ENCODE peak calls at places on chromosomes 16 and 17, in four cellular contexts. One of them, this sample, is unnamed.

GRCh38 chr16:62963846-62964245 is 927.6 kb upstream of the CDH8 start:
- DNase-seq in activated CD4-positive, CD25-positive, alpha-beta regulatory T cell: no peak
- DNase-seq in stimulated activated CD4-positive, alpha-beta T cell treated with anti-CD3 and anti-CD28 coated beads, Interleukin-4, amount 100 ng/mL, for 24 hours: no peak
- DNase-seq in cardiac fibroblast: no peak
- DNase-seq in this sample: no peak

GRCh38 chr17:21372256-21372954 is 3.8 kb upstream of the KCNJ12 start:
- DNase-seq in activated CD4-positive, CD25-positive, alpha-beta regulatory T cell: no peak
- DNase-seq in stimulated activated CD4-positive, alpha-beta T cell treated with anti-CD3 and anti-CD28 coated beads, Interleukin-4, amount 100 ng/mL, for 24 hours: no peak
- DNase-seq in cardiac fibroblast: no peak
- DNase-seq in this sample: no peak

GRCh38 chr17:40349477-40350409 is 14.8 kb downstream of the GJD3 start:
- DNase-seq in activated CD4-positive, CD25-positive, alpha-beta regulatory T cell: no peak
- DNase-seq in cardiac fibroblast: peak
- DNase-seq in stimulated activated CD4-positive, alpha-beta T cell treated with anti-CD3 and anti-CD28 coated beads, Interleukin-4, amount 100 ng/mL, for 24 hours: no peak
- DNase-seq in this sample: no peak

GRCh38 chr16:10410469-10410868 is 24.6 kb downstream of the ATF7IP2 start:
- DNase-seq in cardiac fibroblast: no peak
- DNase-seq in stimulated activated CD4-positive, alpha-beta T cell treated with anti-CD3 and anti-CD28 coated beads, Interleukin-4, amount 100 ng/mL, for 24 hours: no peak
- DNase-seq in activated CD4-positive, CD25-positive, alpha-beta regulatory T cell: no peak
- DNase-seq in this sample: no peak

GRCh38 chr16:11078812-11079459 is 134.6 kb downstream of the CLEC16A start:
- DNase-seq in stimulated activated CD4-positive, alpha-beta T cell treated with anti-CD3 and anti-CD28 coated beads, Interleukin-4, amount 100 ng/mL, for 24 hours: no peak
- DNase-seq in activated CD4-positive, CD25-positive, alpha-beta regulatory T cell: no peak
- DNase-seq in cardiac fibroblast: peak
- DNase-seq in this sample: peak

GRCh38 chr16:89052191-89052787 is 41.4 kb upstream of the ACSF3 start:
- DNase-seq in stimulated activated CD4-positive, alpha-beta T cell treated with anti-CD3 and anti-CD28 coated beads, Interleukin-4, amount 100 ng/mL, for 24 hours: no peak
- DNase-seq in activated CD4-positive, CD25-positive, alpha-beta regulatory T cell: no peak
- DNase-seq in cardiac fibroblast: no peak
- DNase-seq in this sample: no peak

GRCh38 chr17:7626956-7627249 is 718 bp downstream of the SAT2 start:
- DNase-seq in cardiac fibroblast: no peak
- DNase-seq in activated CD4-positive, CD25-positive, alpha-beta regulatory T cell: no peak
- DNase-seq in stimulated activated CD4-positive, alpha-beta T cell treated with anti-CD3 and anti-CD28 coated beads, Interleukin-4, amount 100 ng/mL, for 24 hours: no peak
- DNase-seq in this sample: no peak

GRCh38 chr16:19745286-19746018 is 27.4 kb downstream of the IQCK start:
- DNase-seq in stimulated activated CD4-positive, alpha-beta T cell treated with anti-CD3 and anti-CD28 coated beads, Interleukin-4, amount 100 ng/mL, for 24 hours: no peak
- DNase-seq in cardiac fibroblast: no peak
- DNase-seq in activated CD4-positive, CD25-positive, alpha-beta regulatory T cell: no peak
- DNase-seq in this sample: peak

GRCh38 chr17:82213251-82214011 is 789 bp upstream of the CCDC57 start:
- DNase-seq in activated CD4-positive, CD25-positive, alpha-beta regulatory T cell: no peak
- DNase-seq in stimulated activated CD4-positive, alpha-beta T cell treated with anti-CD3 and anti-CD28 coated beads, Interleukin-4, amount 100 ng/mL, for 24 hours: peak
- DNase-seq in cardiac fibroblast: peak
- DNase-seq in this sample: peak

GRCh38 chr16:58459344-58460218 is 40.4 kb upstream of the NDRG4 start:
- DNase-seq in cardiac fibroblast: peak
- DNase-seq in activated CD4-positive, CD25-positive, alpha-beta regulatory T cell: no peak
- DNase-seq in stimulated activated CD4-positive, alpha-beta T cell treated with anti-CD3 and anti-CD28 coated beads, Interleukin-4, amount 100 ng/mL, for 24 hours: peak
- DNase-seq in this sample: peak

GRCh38 chr16:30760577-30761426 is 1.1 kb downstream of the CFAP119 start:
- DNase-seq in stimulated activated CD4-positive, alpha-beta T cell treated with anti-CD3 and anti-CD28 coated beads, Interleukin-4, amount 100 ng/mL, for 24 hours: no peak
- DNase-seq in cardiac fibroblast: no peak
- DNase-seq in activated CD4-positive, CD25-positive, alpha-beta regulatory T cell: no peak
- DNase-seq in this sample: no peak

GRCh38 chr16:22739077-22739476 is 74.9 kb upstream of the HS3ST2 start:
- DNase-seq in activated CD4-positive, CD25-positive, alpha-beta regulatory T cell: no peak
- DNase-seq in cardiac fibroblast: no peak
- DNase-seq in stimulated activated CD4-positive, alpha-beta T cell treated with anti-CD3 and anti-CD28 coated beads, Interleukin-4, amount 100 ng/mL, for 24 hours: no peak
- DNase-seq in this sample: no peak

GRCh38 chr16:4290236-4290830 is 17.5 kb upstream of the TFAP4 start:
- DNase-seq in activated CD4-positive, CD25-positive, alpha-beta regulatory T cell: no peak
- DNase-seq in stimulated activated CD4-positive, alpha-beta T cell treated with anti-CD3 and anti-CD28 coated beads, Interleukin-4, amount 100 ng/mL, for 24 hours: no peak
- DNase-seq in cardiac fibroblast: peak
- DNase-seq in this sample: peak

GRCh38 chr17:7914771-7915610 is 1.1 kb downstream of the RNF227 start:
- DNase-seq in cardiac fibroblast: peak
- DNase-seq in activated CD4-positive, CD25-positive, alpha-beta regulatory T cell: no peak
- DNase-seq in stimulated activated CD4-positive, alpha-beta T cell treated with anti-CD3 and anti-CD28 coated beads, Interleukin-4, amount 100 ng/mL, for 24 hours: no peak
- DNase-seq in this sample: peak

GRCh38 chr16:84278968-84279367 is 15.7 kb upstream of the WFDC1 start:
- DNase-seq in cardiac fibroblast: no peak
- DNase-seq in activated CD4-positive, CD25-positive, alpha-beta regulatory T cell: no peak
- DNase-seq in stimulated activated CD4-positive, alpha-beta T cell treated with anti-CD3 and anti-CD28 coated beads, Interleukin-4, amount 100 ng/mL, for 24 hours: no peak
- DNase-seq in this sample: no peak

GRCh38 chr16:11857161-11857560 is 5.8 kb upstream of the RSL1D1 start:
- DNase-seq in stimulated activated CD4-positive, alpha-beta T cell treated with anti-CD3 and anti-CD28 coated beads, Interleukin-4, amount 100 ng/mL, for 24 hours: no peak
- DNase-seq in cardiac fibroblast: no peak
- DNase-seq in activated CD4-positive, CD25-positive, alpha-beta regulatory T cell: no peak
- DNase-seq in this sample: no peak

GRCh38 chr16:15907863-15908478 is 19.6 kb upstream of the CEP20 start:
- DNase-seq in stimulated activated CD4-positive, alpha-beta T cell treated with anti-CD3 and anti-CD28 coated beads, Interleukin-4, amount 100 ng/mL, for 24 hours: peak
- DNase-seq in activated CD4-positive, CD25-positive, alpha-beta regulatory T cell: no peak
- DNase-seq in cardiac fibroblast: peak
- DNase-seq in this sample: peak